ENCODE peak calls at places on chromosomes 13 and 19, in seven cellular contexts. T is fibroblast of pulmonary artery, X is NCI-H1436, O is frontal cortex, K is MCF 10A, R is memory B cell, D is epithelial cell of esophagus. F is an unnamed sample.

GRCh38 chr13:80341098-80341701 is at the start of gene SPRY2:
- DNase-seq in D (peak), X (peak), R (no peak), T (peak), O (peak), K (peak), F (peak)

GRCh38 chr19:58385313-58386165 is 1.5 kb upstream of the RPS5 start:
- DNase-seq in R (no peak), X (no peak), K (no peak), O (no peak), T (no peak), D (no peak), F (no peak)

GRCh38 chr13:112346173-112346898 is 29.8 kb upstream of the SPACA7 start:
- DNase-seq in D (no peak), K (no peak), T (no peak), O (no peak), X (peak), R (no peak), F (no peak)

GRCh38 chr19:42596391-42597071 is 1.8 kb upstream of the CEACAM8 start:
- DNase-seq in T (peak), R (peak), D (peak), O (no peak), X (no peak), K (peak), F (peak)

GRCh38 chr13:62293081-62293480 is 877.4 kb upstream of the PCDH20 start:
- DNase-seq in X (no peak), R (no peak), K (peak), D (peak), T (peak), O (no peak), F (no peak)

GRCh38 chr19:2171349-2172145 is 7.8 kb downstream of the DOT1L start:
- DNase-seq in D (no peak), R (peak), T (peak), O (no peak), X (peak), K (no peak), F (peak)

GRCh38 chr13:66859934-66860867 is 369.9 kb downstream of the PCDH9 start:
- DNase-seq in O (no peak), D (no peak), T (no peak), K (no peak), R (no peak), X (no peak), F (peak)

GRCh38 chr19:5194641-5195040 is 146.0 kb downstream of the PTPRS start:
- DNase-seq in T (no peak), O (no peak), R (no peak), X (no peak), D (no peak), K (no peak), F (no peak)

GRCh38 chr13:27573265-27573664 is 47.1 kb downstream of the LNX2 start:
- DNase-seq in O (no peak), D (peak), K (no peak), X (no peak), T (peak), R (no peak), F (peak)

GRCh38 chr19:48896191-48896720 is 2.3 kb downstream of the TULP2 start:
- DNase-seq in R (no peak), X (peak), O (no peak), D (no peak), K (no peak), T (peak), F (peak)

GRCh38 chr13:98293103-98293502 is 116.0 kb upstream of the RNF113B start:
- DNase-seq in T (no peak), X (no peak), O (no peak), D (no peak), R (no peak), K (no peak), F (no peak)

GRCh38 chr13:38141792-38142191 is 207.9 kb upstream of the UFM1 start:
- DNase-seq in X (no peak), T (peak), R (no peak), O (no peak), D (peak), K (peak), F (no peak)

GRCh38 chr19:45097776-45098520 is 5.0 kb downstream of the PPP1R37 start:
- DNase-seq in K (peak), R (no peak), X (no peak), T (peak), O (no peak), D (peak), F (peak)

GRCh38 chr13:41960195-41960699 is 662 bp downstream of the VWA8 start:
- DNase-seq in D (peak), R (no peak), K (peak), X (no peak), O (peak), T (peak), F (peak)

GRCh38 chr13:44237276-44237767 is 136.3 kb upstream of the SERP2 start:
- DNase-seq in O (peak), D (peak), K (peak), R (no peak), T (peak), X (no peak), F (peak)

GRCh38 chr13:52053460-52053859 is 29.0 kb downstream of the UTP14C start:
- DNase-seq in O (no peak), R (no peak), T (no peak), K (no peak), X (no peak), D (peak), F (no peak)

GRCh38 chr13:109783447-109783814 is 3.0 kb downstream of the IRS2 start:
- DNase-seq in X (no peak), R (no peak), D (no peak), T (no peak), O (no peak), K (no peak), F (no peak)

GRCh38 chr13:39501711-39502324 is 101.2 kb downstream of the LHFPL6 start:
- DNase-seq in R (no peak), K (no peak), D (no peak), X (no peak), O (no peak), T (no peak), F (no peak)

GRCh38 chr19:7904074-7905020 is 670 bp downstream of the MAP2K7 start:
- DNase-seq in K (peak), X (no peak), D (no peak), T (no peak), R (peak), O (peak), F (no peak)

GRCh38 chr19:46904114-46905060 is 43.6 kb downstream of the ARHGAP35 start:
- DNase-seq in O (no peak), R (no peak), T (peak), K (no peak), D (no peak), X (no peak), F (peak)

GRCh38 chr13:90622547-90622946 is 724.9 kb upstream of the MIR17HG start:
- DNase-seq in T (peak), D (peak), R (no peak), K (no peak), O (no peak), X (no peak), F (peak)

GRCh38 chr13:92317066-92317465 is 909.5 kb upstream of the GPC6 start:
- DNase-seq in X (no peak), O (no peak), K (peak), D (no peak), T (peak), R (no peak), F (no peak)

GRCh38 chr13:107730835-107731234 is 484.5 kb downstream of the LIG4 start:
- DNase-seq in R (no peak), D (no peak), K (no peak), O (no peak), X (no peak), T (peak), F (peak)

GRCh38 chr13:99969934-99970760 is 1.4 kb downstream of the ZIC5 start:
- DNase-seq in X (peak), D (no peak), O (peak), K (no peak), T (no peak), R (no peak), F (no peak)

GRCh38 chr19:14139944-14140343 is 3.6 kb upstream of the ASF1B start:
- DNase-seq in X (no peak), K (peak), D (no peak), T (no peak), O (no peak), R (no peak), F (no peak)

GRCh38 chr19:6649189-6649588 is 20.8 kb downstream of the TNFSF14 start:
- DNase-seq in R (no peak), X (no peak), D (no peak), T (no peak), O (no peak), K (no peak), F (no peak)

GRCh38 chr19:17495639-17496265 is 15.7 kb upstream of the PGLS start:
- DNase-seq in R (no peak), K (no peak), O (no peak), D (no peak), X (no peak), T (no peak), F (no peak)

F was measured in cardiac muscle cell.